ENCODE peak calls at places on chromosomes 12 and 14, in six cellular contexts. J is GM12878, Y is A549, N is HepG2, M is endothelial cell of umbilical vein, P is K562. K is an unnamed sample.

GRCh38 chr14:21070610-21071224 is 613 bp downstream of the ARHGEF40 start:
- DNase-seq in J (no peak), Y (peak), N (peak), M (peak), P (peak), K (peak)

GRCh38 chr12:65282840-65283239 is 4.4 kb downstream of the MSRB3 start:
- DNase-seq in J (no peak), Y (no peak), N (no peak), M (no peak), P (no peak), K (peak)

GRCh38 chr14:54554401-54554800 is 12.5 kb upstream of the SAMD4A start:
- DNase-seq in J (no peak), Y (no peak), N (no peak), M (no peak), P (no peak), K (no peak)

GRCh38 chr14:64702493-64703392 is 1.5 kb upstream of the PLEKHG3 start:
- DNase-seq in J (no peak), Y (no peak), N (no peak), M (no peak), P (no peak), K (no peak)

GRCh38 chr14:30610719-30611388 is 11.3 kb upstream of the SCFD1 start:
- DNase-seq in J (no peak), Y (peak), N (peak), M (peak), P (peak), K (peak)

GRCh38 chr12:90366286-90366685 is 588.7 kb downstream of the CCER1 start:
- DNase-seq in J (no peak), Y (no peak), N (no peak), M (peak), P (no peak), K (no peak)

GRCh38 chr14:64673748-64674147 is 30.5 kb upstream of the PLEKHG3 start:
- DNase-seq in J (peak), Y (no peak), N (no peak), M (no peak), P (no peak), K (peak)

GRCh38 chr14:69260979-69261605 is 1.1 kb downstream of the GALNT16 start:
- DNase-seq in J (no peak), Y (peak), N (no peak), M (no peak), P (peak), K (no peak)

GRCh38 chr14:80942158-80942738 is 710 bp upstream of the CEP128 start:
- DNase-seq in J (no peak), Y (no peak), N (no peak), M (peak), P (no peak), K (peak)

GRCh38 chr14:98798099-98798498 is 473.9 kb downstream of the BCL11B start:
- DNase-seq in J (no peak), Y (no peak), N (no peak), M (no peak), P (no peak), K (no peak)

GRCh38 chr12:114445401-114446323 is 39.7 kb upstream of the TBX5 start:
- DNase-seq in J (no peak), Y (no peak), N (no peak), M (no peak), P (no peak), K (no peak)

GRCh38 chr14:23103581-23103980 is 1.2 kb downstream of the CIROP start:
- DNase-seq in J (no peak), Y (no peak), N (no peak), M (no peak), P (no peak), K (no peak)

GRCh38 chr12:19894049-19894448 is 454.8 kb downstream of the AEBP2 start:
- DNase-seq in J (no peak), Y (no peak), N (no peak), M (peak), P (no peak), K (peak)

GRCh38 chr12:52389313-52390207 is 4.1 kb upstream of the KRT84 start:
- DNase-seq in J (no peak), Y (no peak), N (no peak), M (no peak), P (no peak), K (no peak)

GRCh38 chr12:106004289-106004688 is 134.5 kb downstream of the NUAK1 start:
- DNase-seq in J (no peak), Y (no peak), N (no peak), M (no peak), P (no peak), K (no peak)

GRCh38 chr14:90532826-90533525 is 136.1 kb downstream of the CALM1 start:
- DNase-seq in J (no peak), Y (no peak), N (no peak), M (no peak), P (no peak), K (peak)

GRCh38 chr14:96829791-96830190 is 32.6 kb downstream of the VRK1 start:
- DNase-seq in J (no peak), Y (no peak), N (no peak), M (no peak), P (no peak), K (no peak)

GRCh38 chr12:27703720-27704452 is 6.7 kb upstream of the MRPS35 start:
- DNase-seq in J (peak), Y (peak), N (peak), M (peak), P (peak), K (peak)

GRCh38 chr14:91129261-91129660 is 15.4 kb downstream of the DGLUCY start:
- DNase-seq in J (no peak), Y (no peak), N (no peak), M (no peak), P (no peak), K (no peak)

GRCh38 chr14:64811676-64812075 is 68.0 kb downstream of the SPTB start:
- DNase-seq in J (no peak), Y (no peak), N (no peak), M (peak), P (no peak), K (no peak)

DNA sequence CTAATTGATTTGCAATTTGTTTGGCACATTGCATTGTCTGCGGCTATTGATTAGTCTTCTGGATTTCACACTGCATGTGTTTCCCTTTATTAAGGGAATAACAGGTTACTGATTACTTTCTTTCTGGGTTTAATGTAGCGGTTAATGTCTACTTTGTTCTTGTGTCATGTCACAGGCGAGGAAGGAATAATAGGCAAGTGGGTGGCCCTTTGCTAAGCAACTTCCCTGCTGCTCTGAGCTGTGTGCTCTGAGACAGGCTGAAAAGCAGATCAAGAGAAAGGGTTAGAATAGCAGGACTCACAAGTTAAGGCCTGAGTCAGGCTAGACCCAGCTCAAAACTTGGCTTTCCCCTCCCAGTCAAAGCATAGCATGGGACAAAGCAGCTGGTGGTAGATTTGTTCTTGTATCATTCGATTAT is 77.2 kb downstream of the NKX2-1 start:
- DNase-seq in J (no peak), Y (no peak), N (no peak), M (no peak), P (no peak), K (no peak)
- TF ChIP-seq MYC in J (no peak), Y (no peak), N (no peak), M (no peak), P (no peak), K (no peak)

DNA sequence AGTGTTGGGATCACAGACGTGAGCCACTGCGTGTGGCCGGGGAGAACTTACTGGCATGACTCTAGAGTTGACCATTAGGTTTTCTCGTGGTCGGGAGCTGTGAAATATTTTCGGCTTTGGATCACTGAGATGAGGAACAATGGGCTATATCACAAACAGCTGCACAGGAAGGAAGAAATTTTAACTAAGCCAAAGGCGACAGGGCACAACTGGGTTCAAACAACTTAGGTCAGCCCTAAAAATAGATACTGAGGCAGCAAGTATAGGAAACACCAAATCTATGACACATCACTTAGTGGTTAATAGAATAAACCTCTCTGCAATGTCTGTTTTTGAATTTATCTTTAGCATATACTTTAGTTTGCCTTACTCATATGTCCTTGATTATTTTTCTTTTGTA is 162.9 kb downstream of the LRIG3 start:
- DNase-seq in J (no peak), Y (no peak), N (no peak), M (peak), P (no peak), K (no peak)
- TF ChIP-seq MYC in J (no peak), Y (no peak), N (no peak), M (no peak), P (no peak), K (no peak)

DNA sequence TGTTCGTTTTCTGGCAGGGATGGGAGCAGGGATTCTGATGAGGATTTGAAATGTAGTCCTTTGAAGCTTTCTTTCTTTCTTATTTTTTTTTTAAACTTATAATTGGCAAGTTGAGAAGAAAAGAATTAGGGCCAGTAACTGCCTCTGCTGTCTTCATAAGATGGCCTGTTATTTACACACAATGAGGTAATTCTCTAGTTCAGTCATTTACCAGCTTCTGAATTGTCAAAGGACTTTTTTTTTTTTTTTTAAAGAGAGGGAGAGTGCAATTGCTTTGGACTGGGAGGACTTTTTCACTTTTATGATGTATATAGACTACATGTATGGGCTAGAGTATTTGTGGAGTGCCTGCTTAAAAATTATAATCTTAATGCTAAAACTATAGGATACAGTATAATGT is 29.1 kb downstream of the PALS1 start:
- DNase-seq in J (no peak), Y (no peak), N (no peak), M (no peak), P (no peak), K (no peak)
- TF ChIP-seq MYC in J (no peak), Y (no peak), N (no peak), M (no peak), P (no peak), K (no peak)

GRCh38 chr12:131724534-131724933 is 13.6 kb downstream of the SFSWAP start:
- DNase-seq in J (no peak), Y (no peak), N (no peak), M (no peak), P (no peak), K (no peak)

GRCh38 chr12:131723532-131723931 is 12.6 kb downstream of the SFSWAP start:
- DNase-seq in J (no peak), Y (no peak), N (no peak), M (no peak), P (no peak), K (no peak)

GRCh38 chr12:131721548-131721947 is 10.7 kb downstream of the SFSWAP start:
- DNase-seq in J (no peak), Y (no peak), N (no peak), M (no peak), P (no peak), K (no peak)

GRCh38 chr12:131720241-131720640 is 9.4 kb downstream of the SFSWAP start:
- DNase-seq in J (no peak), Y (no peak), N (no peak), M (no peak), P (no peak), K (no peak)

GRCh38 chr12:131720921-131721320 is 10.0 kb downstream of the SFSWAP start:
- DNase-seq in J (no peak), Y (no peak), N (no peak), M (no peak), P (no peak), K (no peak)
- TF ChIP-seq MYC in J (no peak), Y (no peak), N (no peak), M (no peak), P (no peak), K (no peak)

GRCh38 chr14:34203271-34203722 is 252.4 kb upstream of the EGLN3 start:
- DNase-seq in J (no peak), Y (no peak), N (no peak), M (no peak), P (no peak), K (peak)

GRCh38 chr14:34201909-34202622 is 251.2 kb upstream of the EGLN3 start:
- DNase-seq in J (no peak), Y (no peak), N (no peak), M (no peak), P (no peak), K (no peak)

GRCh38 chr14:34198096-34198495 is 247.2 kb upstream of the EGLN3 start:
- DNase-seq in J (no peak), Y (no peak), N (no peak), M (no peak), P (no peak), K (no peak)

GRCh38 chr14:34204774-34205173 is 253.9 kb upstream of the EGLN3 start:
- DNase-seq in J (no peak), Y (no peak), N (no peak), M (no peak), P (no peak), K (no peak)

GRCh38 chr14:34199585-34199984 is 248.7 kb upstream of the EGLN3 start:
- DNase-seq in J (no peak), Y (no peak), N (no peak), M (no peak), P (no peak), K (no peak)
- TF ChIP-seq MYC in J (no peak), Y (no peak), N (no peak), M (no peak), P (no peak), K (no peak)